ENCODE peak calls at places on chromosomes 12 and 14, in six cellular contexts. K is mesothelial cell of epicardium; M is stimulated activated CD8-positive, alpha-beta memory T cell treated with anti-CD3 and anti-CD28 coated beads, Interleukin-4, amount 100 ng/mL, for 48 hours; B is H9; I is ACHN; G is frontal cortex. F is an unnamed sample.

GRCh38 chr12:25583545-25583944 is 30.5 kb upstream of the LMNTD1 start:
- DNase-seq in K (no peak), M (no peak), B (peak; percentile 44), I (no peak), G (no peak), F (no peak)

GRCh38 chr14:20546877-20547276 is 14.0 kb downstream of the RNASE9 start:
- DNase-seq in K (no peak), M (no peak), B (no peak), I (no peak), G (no peak), F (no peak)

GRCh38 chr12:24561882-24562760 is 386.8 kb downstream of the BCAT1 start:
- DNase-seq in K (peak; percentile 75), M (peak; percentile 30), B (peak; percentile 87), I (peak; percentile 23), G (peak; percentile 66), F (no peak)

GRCh38 chr14:76576047-76576741 is 185.1 kb upstream of the VASH1 start:
- DNase-seq in K (no peak), M (no peak), B (no peak), I (peak; percentile 6), G (no peak), F (no peak)

GRCh38 chr12:7399089-7399488 is 44.9 kb downstream of the CD163L1 start:
- DNase-seq in K (no peak), M (no peak), B (no peak), I (no peak), G (no peak), F (no peak)

GRCh38 chr12:130338794-130339601 is 1.3 kb downstream of the PIWIL1 start:
- DNase-seq in K (no peak), M (no peak), B (no peak), I (no peak), G (no peak), F (no peak)

GRCh38 chr14:96056509-96057422 is 17.6 kb downstream of the C14orf132 start:
- DNase-seq in K (peak; percentile 25), M (no peak), B (no peak), I (no peak), G (no peak), F (peak; percentile 51)

GRCh38 chr12:11500222-11500860 is 105.0 kb upstream of the PRB2 start:
- DNase-seq in K (peak; percentile 99), M (peak; percentile 91), B (peak; percentile 95), I (peak; percentile 92), G (peak; percentile 72), F (peak; percentile 28)

GRCh38 chr12:110039085-110039807 is 9.1 kb downstream of the C12orf76 start:
- DNase-seq in K (no peak), M (no peak), B (peak; percentile 45), I (peak; percentile 95), G (no peak), F (no peak)

GRCh38 chr12:91346827-91347226 is 164.2 kb upstream of the DCN start:
- DNase-seq in K (no peak), M (no peak), B (no peak), I (no peak), G (no peak), F (no peak)

GRCh38 chr12:996881-997280 is 5.9 kb downstream of the ERC1 start:
- DNase-seq in K (no peak), M (no peak), B (no peak), I (no peak), G (no peak), F (no peak)

GRCh38 chr14:35046751-35047536 is 872 bp downstream of the FAM177A1 start:
- DNase-seq in K (no peak), M (no peak), B (no peak), I (peak; percentile 47), G (no peak), F (no peak)

GRCh38 chr14:75439989-75440388 is 12.2 kb downstream of the JDP2 start:
- DNase-seq in K (no peak), M (no peak), B (peak; percentile 15), I (no peak), G (no peak), F (no peak)

GRCh38 chr12:13254311-13254710 is 57.8 kb downstream of the EMP1 start:
- DNase-seq in K (no peak), M (no peak), B (no peak), I (no peak), G (no peak), F (no peak)

GRCh38 chr12:45914090-45914489 is 76.3 kb downstream of the SCAF11 start:
- DNase-seq in K (no peak), M (no peak), B (no peak), I (peak; percentile 71), G (no peak), F (no peak)

GRCh38 chr14:63737582-63738006 is 9.7 kb upstream of the SGPP1 start:
- DNase-seq in K (no peak), M (no peak), B (no peak), I (no peak), G (no peak), F (no peak)

GRCh38 chr12:116636636-116637519 is 77.7 kb downstream of the MAP1LC3B2 start:
- DNase-seq in K (no peak), M (no peak), B (no peak), I (no peak), G (no peak), F (no peak)

GRCh38 chr14:92887157-92887556 is 35.8 kb upstream of the CHGA start:
- DNase-seq in K (no peak), M (no peak), B (no peak), I (no peak), G (no peak), F (no peak)